ENCODE peak calls at places on chromosomes 11 and 22, in five cellular contexts. R is A549, O is tibial artery, Y is heart left ventricle, T is neuronal stem cell. P is an unnamed sample.

GRCh38 chr11:47242596-47243192 is 5.9 kb downstream of the ACP2 start:
- DNase-seq in T (no peak), O (no peak), R (no peak), Y (no peak), P (no peak)

GRCh38 chr11:37914859-37915258 is 1316.8 kb upstream of the RAG2 start:
- DNase-seq in O (no peak), Y (no peak), R (no peak), T (no peak), P (no peak)

GRCh38 chr11:68959465-68960298 is 21.1 kb downstream of the MRGPRD start:
- DNase-seq in O (no peak), R (no peak), Y (peak; percentile 55), T (no peak), P (no peak)

GRCh38 chr11:120912504-120912903 is 111.4 kb upstream of the TBCEL start:
- DNase-seq in O (no peak), Y (no peak), T (no peak), R (peak; percentile 12), P (no peak)

GRCh38 chr22:39123811-39124668 is 27.0 kb downstream of the APOBEC3H start:
- DNase-seq in O (no peak), Y (no peak), T (no peak), R (no peak), P (no peak)

GRCh38 chr11:36453678-36454077 is 56.4 kb downstream of the TRAF6 start:
- DNase-seq in Y (no peak), T (no peak), O (no peak), R (no peak), P (no peak)

GRCh38 chr11:69567951-69568808 is 72.8 kb upstream of the CCND1 start:
- DNase-seq in T (no peak), R (no peak), O (no peak), Y (no peak), P (no peak)

GRCh38 chr22:38415561-38416321 is 39.3 kb downstream of the KCNJ4 start:
- DNase-seq in T (no peak), Y (peak; percentile 71), R (no peak), O (peak; percentile 59), P (no peak)

GRCh38 chr11:34609850-34610249 is 11.0 kb upstream of the EHF start:
- DNase-seq in Y (no peak), T (no peak), R (no peak), O (no peak), P (no peak)

GRCh38 chr22:23179381-23180294 is 671 bp upstream of the BCR start:
- DNase-seq in Y (peak; percentile 59), O (peak; percentile 90), T (no peak), R (no peak), P (no peak)

GRCh38 chr11:101583180-101584128 is at the start of gene TRPC6:
- DNase-seq in O (peak; percentile 66), Y (peak; percentile 61), T (no peak), R (peak; percentile 33), P (no peak)

GRCh38 chr11:75513250-75513649 is 12.5 kb downstream of the GDPD5 start:
- DNase-seq in T (no peak), O (no peak), Y (no peak), R (peak; percentile 38), P (no peak)

GRCh38 chr11:35059040-35059439 is 79.9 kb upstream of the CD44 start:
- DNase-seq in R (no peak), T (no peak), O (no peak), Y (no peak), P (no peak)

GRCh38 chr22:49373801-49374226 is 453.9 kb downstream of the BRD1 start:
- DNase-seq in Y (no peak), R (no peak), O (peak; percentile 51), T (no peak), P (no peak)

GRCh38 chr11:133964946-133965632 is 8.3 kb upstream of the IGSF9B start:
- DNase-seq in O (peak; percentile 81), R (no peak), Y (peak; percentile 30), T (no peak), P (no peak)

GRCh38 chr11:126115820-126116319 is 53.2 kb upstream of the CDON start:
- DNase-seq in O (peak; percentile 89), Y (no peak), R (peak; percentile 81), T (no peak), P (peak; percentile 73)

GRCh38 chr11:11620966-11621880 is 582 bp downstream of the GALNT18 start:
- DNase-seq in Y (no peak), R (peak; percentile 21), O (peak; percentile 80), T (peak; percentile 40), P (no peak)

GRCh38 chr22:37176464-37177061 is 11.5 kb downstream of the C1QTNF6 start:
- DNase-seq in T (no peak), R (no peak), O (peak; percentile 80), Y (peak; percentile 87), P (peak; percentile 69)

GRCh38 chr11:33747969-33748368 is 11.7 kb upstream of the CD59 start:
- DNase-seq in R (no peak), Y (no peak), T (no peak), O (no peak), P (no peak)

GRCh38 chr22:27348634-27349033 is 452.9 kb downstream of the MN1 start:
- DNase-seq in O (no peak), R (no peak), T (no peak), Y (no peak), P (no peak)

GRCh38 chr11:65931773-65932557 is 12.7 kb downstream of the DRAP1 start:
- DNase-seq in T (no peak), O (no peak), R (no peak), Y (no peak), P (no peak)

GRCh38 chr22:32202539-32203180 is 2.2 kb downstream of the RFPL2 start:
- DNase-seq in T (peak; percentile 37), R (peak; percentile 47), O (no peak), Y (no peak), P (no peak)

GRCh38 chr11:126512251-126512650 is 156.8 kb downstream of the ST3GAL4 start:
- DNase-seq in Y (peak; percentile 19), O (no peak), T (no peak), R (no peak), P (no peak)

GRCh38 chr11:11856638-11857037 is 14.9 kb downstream of the USP47 start:
- DNase-seq in R (no peak), Y (no peak), O (no peak), T (no peak), P (no peak)

GRCh38 chr11:132898021-132898420 is 634.3 kb downstream of the OPCML start:
- DNase-seq in R (no peak), O (no peak), Y (no peak), T (no peak), P (no peak)

GRCh38 chr11:44518968-44519550 is 46.4 kb upstream of the CD82 start:
- DNase-seq in R (no peak), O (no peak), Y (no peak), T (no peak), P (no peak)

GRCh38 chr11:45556851-45557707 is 108.3 kb downstream of the CHST1 start:
- DNase-seq in O (no peak), T (no peak), R (no peak), Y (no peak), P (no peak)

GRCh38 chr11:2445948-2446551 is 1.2 kb downstream of the KCNQ1 start:
- DNase-seq in O (no peak), R (no peak), T (no peak), Y (peak; percentile 71), P (no peak)

GRCh38 chr22:27416553-27417427 is 384.8 kb downstream of the MN1 start:
- DNase-seq in Y (no peak), T (no peak), O (no peak), R (no peak), P (no peak)

GRCh38 chr22:37675930-37676571 is 615 bp downstream of the LGALS1 start:
- DNase-seq in T (no peak), O (peak; percentile 82), Y (peak; percentile 74), R (no peak), P (no peak)

GRCh38 chr11:67504023-67504949 is 877 bp downstream of the PITPNM1 start:
- DNase-seq in Y (peak; percentile 68), O (peak; percentile 70), T (peak; percentile 56), R (peak; percentile 32), P (no peak)

GRCh38 chr11:61805146-61805545 is 11.7 kb downstream of the FADS1 start:
- DNase-seq in T (no peak), Y (no peak), R (no peak), O (no peak), P (no peak)

GRCh38 chr11:11993814-11994213 is 14.6 kb downstream of the DKK3 start:
- DNase-seq in R (peak; percentile 75), O (no peak), T (no peak), Y (no peak), P (no peak)

GRCh38 chr22:23801238-23801821 is 14.6 kb downstream of the SMARCB1 start:
- DNase-seq in R (no peak), O (no peak), T (no peak), Y (no peak), P (no peak)

GRCh38 chr11:130606781-130607511 is 158.5 kb downstream of the ADAMTS15 start:
- DNase-seq in Y (no peak), T (no peak), O (peak; percentile 80), R (no peak), P (peak; percentile 68)

GRCh38 chr22:45603631-45604030 is 68.0 kb upstream of the ATXN10 start:
- DNase-seq in Y (no peak), R (no peak), O (no peak), T (no peak), P (no peak)

GRCh38 chr22:43528601-43529360 is 117.0 kb downstream of the MPPED1 start:
- DNase-seq in R (no peak), T (no peak), O (peak; percentile 56), Y (no peak), P (no peak)
- H3K27ac ChIP-seq in R (no peak overlapping the region), T (no peak overlapping the region), O (no peak overlapping the region), Y (no peak overlapping the region), P (no peak overlapping the region)

GRCh38 chr11:74338963-74339362 is 27.5 kb upstream of the P4HA3 start:
- DNase-seq in Y (no peak), R (no peak), T (no peak), O (no peak), P (no peak)

GRCh38 chr11:74341926-74342325 is 30.5 kb upstream of the P4HA3 start:
- DNase-seq in R (no peak), O (no peak), T (no peak), Y (no peak), P (no peak)

GRCh38 chr11:74345420-74345819 is 34.0 kb upstream of the P4HA3 start:
- DNase-seq in Y (no peak), O (no peak), T (no peak), R (no peak), P (no peak)

DNA sequence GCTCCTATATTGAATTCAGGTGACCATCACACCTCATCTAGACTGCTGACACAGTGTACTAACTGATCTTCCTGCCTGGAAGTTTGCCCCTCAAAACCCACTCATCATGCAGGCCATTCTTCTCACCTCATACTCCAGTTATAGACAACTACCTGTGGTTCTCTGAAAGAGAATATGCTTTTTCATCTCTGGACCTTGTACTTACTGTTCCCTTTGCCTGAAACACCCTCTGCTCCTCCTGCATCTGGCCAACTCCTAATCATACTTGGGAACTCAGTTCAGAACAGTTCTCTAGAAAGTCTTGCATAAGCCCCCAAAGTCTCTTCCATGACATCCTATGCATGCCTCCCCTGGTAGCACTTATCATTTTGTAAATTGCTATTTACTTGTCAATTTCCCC is 28.2 kb upstream of the P4HA3 start:
- DNase-seq in O (no peak), T (no peak), Y (no peak), R (no peak), P (no peak)
- H3K27ac ChIP-seq in O (no peak overlapping the region), T (no peak overlapping the region), Y (no peak overlapping the region), R (no peak overlapping the region), P (no peak overlapping the region)

GRCh38 chr11:70568504-70569172 is 170.3 kb downstream of the CTTN start:
- DNase-seq in O (peak; percentile 79), R (no peak), Y (peak; percentile 76), T (no peak), P (no peak)
- H3K27ac ChIP-seq in O (peak overlapping the region; percentile 67), R (no peak overlapping the region), Y (peak overlapping the region; percentile 82), T (no peak overlapping the region), P (peak overlapping the region; percentile 84)

GRCh38 chr22:35442471-35442870 is 42.5 kb downstream of the MCM5 start:
- DNase-seq in O (no peak), T (no peak), Y (no peak), R (no peak), P (no peak)
- H3K27ac ChIP-seq in O (no peak overlapping the region), T (no peak overlapping the region), Y (no peak overlapping the region), R (no peak overlapping the region), P (no peak overlapping the region)